ENCODE peak calls at places on chromosome 19, in nine cellular contexts. U is colonic mucosa; H is H1; B is right cardiac atrium; Q is effector memory CD4-positive, alpha-beta T cell; M is psoas muscle; E is stomach; P is heart right ventricle; I is tibial nerve. V is an unnamed sample.
A peak's percentile ranks its signal among the peaks of the same experiment; 100 is the strongest.

GRCh38 chr19:31272707-31273106 is 76.5 kb downstream of the TSHZ3 start:
- DNase-seq in Q (no peak), I (no peak), H (no peak), U (no peak), E (no peak), M (no peak), P (no peak), B (no peak), V (no peak)

GRCh38 chr19:45922281-45922680 is 7.7 kb upstream of the NANOS2 start:
- DNase-seq in H (peak; percentile 25), Q (no peak), B (no peak), M (peak; percentile 31), U (no peak), I (no peak), E (no peak), P (no peak), V (no peak)

GRCh38 chr19:48925240-48925843 is 8.2 kb upstream of the DHDH start:
- DNase-seq in P (no peak), Q (no peak), I (no peak), U (no peak), M (no peak), B (no peak), E (no peak), H (no peak), V (no peak)

GRCh38 chr19:13117772-13118423 is at the start of gene NACC1:
- DNase-seq in U (peak; percentile 90), P (peak; percentile 90), I (peak; percentile 71), Q (peak; percentile 79), E (peak; percentile 90), H (peak; percentile 70), B (peak; percentile 91), M (peak; percentile 95), V (peak; percentile 91)

GRCh38 chr19:47541507-47541906 is 26.6 kb upstream of the NAPA start:
- DNase-seq in H (no peak), P (no peak), U (no peak), M (no peak), B (no peak), E (no peak), I (no peak), Q (peak; percentile 26), V (no peak)

GRCh38 chr19:23305555-23305954 is 55.4 kb upstream of the ZNF724 start:
- DNase-seq in B (no peak), Q (no peak), H (no peak), E (no peak), U (no peak), M (no peak), P (no peak), I (no peak), V (no peak)

GRCh38 chr19:19372656-19373416 is 32.6 kb upstream of the GATAD2A start:
- DNase-seq in P (peak; percentile 64), H (no peak), M (peak; percentile 74), E (peak; percentile 74), I (no peak), B (peak; percentile 72), Q (no peak), U (peak; percentile 89), V (no peak)

GRCh38 chr19:10270180-10270615 is 722 bp upstream of the ICAM1 start:
- DNase-seq in U (peak; percentile 67), M (peak; percentile 84), Q (peak; percentile 53), H (no peak), B (peak; percentile 78), E (peak; percentile 75), I (peak; percentile 35), P (peak; percentile 72), V (peak; percentile 40)

GRCh38 chr19:10695401-10696398 is 5.5 kb upstream of the QTRT1 start:
- DNase-seq in U (peak; percentile 96), P (peak; percentile 94), B (peak; percentile 97), M (peak; percentile 95), E (peak; percentile 95), Q (peak; percentile 74), I (peak; percentile 70), H (peak; percentile 94), V (peak; percentile 84)

GRCh38 chr19:11130824-11131455 is 24.6 kb downstream of the SPC24 start:
- DNase-seq in M (peak; percentile 89), H (no peak), Q (peak; percentile 39), U (peak; percentile 84), P (peak; percentile 83), E (peak; percentile 89), I (peak; percentile 66), B (peak; percentile 75), V (peak; percentile 87)

GRCh38 chr19:41399091-41399490 is 1.5 kb downstream of the BCKDHA start:
- DNase-seq in P (no peak), M (no peak), H (no peak), E (no peak), U (no peak), B (no peak), I (no peak), Q (no peak), V (no peak)
- H3K4me3 ChIP-seq in P (peak overlapping the region; percentile 93), M (peak overlapping the region; percentile 89), H (no peak overlapping the region), E (peak overlapping the region; percentile 68), U (no peak overlapping the region), B (no peak overlapping the region), I (peak overlapping the region; percentile 96), Q (no peak overlapping the region), V (no peak overlapping the region)

DNA sequence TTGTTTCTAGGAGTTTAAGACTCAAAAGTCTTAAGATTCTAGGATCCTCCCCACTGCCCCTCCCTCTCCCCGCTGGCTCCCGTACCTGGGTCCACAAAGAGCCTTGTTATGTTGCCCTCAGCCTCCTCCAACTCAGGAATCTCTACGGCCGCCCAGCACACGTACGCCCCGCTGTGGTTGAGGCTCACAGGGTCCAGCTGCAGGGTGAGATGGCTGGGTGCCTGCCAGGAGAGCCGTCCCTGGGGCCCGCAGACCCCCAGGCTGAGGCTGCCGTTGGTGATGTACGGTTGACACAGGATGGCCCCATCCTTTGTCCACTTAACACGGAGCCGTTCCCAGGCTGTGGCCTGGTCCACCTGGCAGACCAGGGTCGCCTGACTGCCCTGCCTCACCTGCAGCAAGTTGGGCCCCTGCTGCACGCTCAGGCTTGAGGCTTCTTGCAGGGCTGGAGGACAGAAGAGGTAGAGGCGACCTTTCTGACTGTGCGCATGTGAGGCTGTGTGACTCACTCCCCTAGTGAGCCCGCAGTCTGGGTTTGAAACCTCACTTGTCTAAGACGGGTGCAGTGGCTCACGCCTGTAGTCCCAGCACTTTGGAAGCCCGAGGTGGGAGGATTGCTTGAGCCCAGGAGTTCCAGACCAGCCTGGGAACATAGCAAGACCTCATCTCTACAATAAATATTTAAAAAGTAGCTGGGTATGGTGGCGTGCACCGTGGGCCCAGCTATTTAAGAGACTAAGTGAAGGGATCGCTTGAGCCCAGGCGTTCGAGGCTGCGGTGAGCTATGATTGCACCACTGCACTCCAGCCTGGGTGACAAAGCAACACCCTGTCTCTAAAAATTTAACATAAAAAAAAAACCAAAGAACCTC is 4.1 kb downstream of the TMIGD2 start:
- DNase-seq in B (no peak), M (no peak), U (no peak), I (no peak), Q (no peak), E (no peak), H (no peak), P (no peak), V (no peak)
- H3K4me1 ChIP-seq in B (no peaks in the 10 kb centered on the region), M (no peaks in the 10 kb centered on the region), U (no peaks in the 10 kb centered on the region), I (no peaks in the 10 kb centered on the region), Q (no peaks in the 10 kb centered on the region), E (no peaks in the 10 kb centered on the region), H (no peaks in the 10 kb centered on the region), P (no peaks in the 10 kb centered on the region), V (no peaks in the 10 kb centered on the region)

DNA sequence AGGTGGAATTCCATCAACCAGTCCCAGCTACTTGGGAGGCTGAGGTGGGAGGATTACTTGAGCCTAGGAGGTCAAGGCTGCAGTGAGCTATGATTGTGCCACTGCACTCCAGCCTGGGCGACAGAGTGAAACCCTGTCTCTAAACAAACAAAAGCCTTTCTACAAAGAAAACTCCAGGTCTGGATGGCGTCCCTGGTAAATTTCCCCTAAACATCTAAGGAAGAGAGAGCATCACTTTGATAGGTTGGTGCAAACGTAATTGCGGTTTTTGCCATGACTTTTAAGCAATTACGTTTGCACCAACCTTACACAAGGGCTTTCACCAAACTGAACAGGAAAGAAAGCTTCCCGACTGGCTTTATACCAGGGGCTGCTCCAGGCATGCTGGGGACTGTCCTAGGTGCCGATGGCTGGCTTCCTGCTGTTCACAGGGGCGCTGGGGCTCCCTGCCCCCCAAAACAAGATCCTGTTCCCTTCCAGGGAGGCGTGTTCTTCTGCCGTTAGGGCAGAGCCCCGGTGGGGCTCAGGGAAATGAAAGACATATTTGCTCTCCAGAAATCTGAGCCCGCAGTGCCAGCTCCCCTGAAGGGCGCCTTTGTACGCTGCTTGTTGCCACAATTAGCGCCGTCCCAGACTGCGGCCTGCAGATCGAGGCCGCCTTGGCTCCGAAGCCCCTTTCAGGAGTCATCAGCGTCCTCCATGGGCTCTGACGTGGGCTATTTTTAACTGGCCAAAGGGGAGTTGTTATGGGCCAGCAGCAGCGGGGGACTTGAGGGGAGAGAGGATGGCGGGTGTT is 38.7 kb upstream of the KLF2 start:
- DNase-seq in E (no peak), P (peak; percentile 28), U (no peak), I (no peak), B (peak; percentile 50), Q (no peak), H (no peak), M (peak; percentile 58), V (peak; percentile 32)
- H3K4me3 ChIP-seq in E (no peak overlapping the region), P (peak overlapping the region; percentile 26), U (no peak overlapping the region), I (peak overlapping the region; percentile 4), B (no peak overlapping the region), Q (no peak overlapping the region), H (no peak overlapping the region), M (peak overlapping the region; percentile 34), V (no peak overlapping the region)

GRCh38 chr19:54556194-54556593 is 17.4 kb upstream of the LILRA2 start:
- DNase-seq in E (no peak), Q (no peak), P (no peak), B (no peak), M (no peak), I (no peak), H (no peak), U (no peak), V (no peak)
- H3K4me1 ChIP-seq in E (no peaks in the 10 kb centered on the region), Q (no peaks in the 10 kb centered on the region), P (no peaks in the 10 kb centered on the region), B (no peaks in the 10 kb centered on the region), M (no peaks in the 10 kb centered on the region), I (no peaks in the 10 kb centered on the region), H (no peaks in the 10 kb centered on the region), U (no peaks in the 10 kb centered on the region), V (no peaks in the 10 kb centered on the region)

DNA sequence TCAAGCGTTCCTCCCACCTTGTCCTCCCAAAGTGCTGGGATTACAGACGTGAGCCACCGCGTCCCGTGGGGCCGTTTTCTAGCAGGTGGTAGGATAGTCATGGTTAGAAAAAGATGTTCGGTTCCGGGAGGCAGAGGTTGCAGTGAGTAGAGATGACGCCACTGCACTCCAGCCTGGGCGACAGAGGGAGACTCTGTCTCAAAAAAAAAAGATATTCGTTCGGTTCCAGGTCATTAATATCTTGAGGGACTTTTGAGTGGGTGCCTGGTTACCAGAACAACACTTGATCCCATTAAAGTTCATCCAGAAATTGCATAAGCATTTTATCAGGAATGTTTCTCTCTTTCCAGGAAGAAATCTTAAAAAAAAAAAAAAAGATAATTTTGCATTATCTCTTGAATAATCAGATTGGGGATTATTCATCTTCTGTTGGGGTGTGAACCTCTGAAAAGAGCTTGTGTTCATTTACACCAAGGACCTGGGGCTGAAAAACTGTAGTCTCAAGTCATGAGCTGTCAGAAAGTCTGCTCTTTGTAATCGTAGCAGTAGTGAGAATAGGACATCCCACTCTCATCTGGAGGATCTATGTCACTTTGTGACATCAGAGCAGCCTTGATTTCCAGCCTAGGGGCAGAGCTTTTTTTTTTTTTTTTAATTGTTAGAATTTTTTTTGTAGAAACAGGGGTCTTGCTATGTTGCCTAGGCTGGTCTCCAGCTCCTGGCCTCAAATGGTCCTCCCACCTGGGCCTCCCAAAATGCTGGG is 1.0 kb upstream of the ETHE1 start:
- DNase-seq in P (no peak), I (peak; percentile 24), M (peak; percentile 71), B (peak; percentile 40), E (no peak), Q (no peak), U (peak; percentile 57), H (no peak), V (peak; percentile 58)
- H3K4me3 ChIP-seq in P (peak overlapping the region; percentile 98), I (peak overlapping the region; percentile 87), M (peak overlapping the region; percentile 94), B (peak overlapping the region; percentile 99), E (peak overlapping the region; percentile 89), Q (no peak overlapping the region), U (peak overlapping the region; percentile 68), H (no peak overlapping the region), V (peak overlapping the region; percentile 68)